ENCODE peak calls at places on chromosomes 16 and 17, in ten cellular contexts. A is posterior cingulate gyrus; J is GM20000; S is NK-92 treated with Interleukin-12 subunit alpha and Interleukin-12 subunit beta, amount 100 ng/mL, for 24 hours; Z is cerebellar nuclear complex; K is T-helper 2 cell; M is GM12864; U is endodermal cell; R is H54; N is NCI-H1092 treated with DMSO at 0.1 percent for 48 hours. V is an unnamed sample.
A peak's percentile ranks its signal among the peaks of the same experiment; 100 is the strongest.

GRCh38 chr17:74454197-74455024 is 12.0 kb upstream of the CD300A start:
- DNase-seq in A (peak; percentile 90), J (no peak), S (no peak), Z (no peak), K (no peak), M (no peak), U (peak; percentile 80), R (no peak), N (peak; percentile 84), V (peak; percentile 52)

GRCh38 chr17:71052971-71053370 is 883.6 kb downstream of the KCNJ2 start:
- DNase-seq in A (no peak), J (no peak), S (no peak), Z (no peak), K (no peak), M (no peak), U (no peak), R (no peak), N (no peak), V (no peak)

GRCh38 chr16:82756283-82756599 is 129.5 kb downstream of the CDH13 start:
- DNase-seq in A (no peak), J (no peak), S (no peak), Z (no peak), K (no peak), M (no peak), U (no peak), R (no peak), N (no peak), V (no peak)

GRCh38 chr16:80924372-80924978 is 82.2 kb downstream of the CMC2 start:
- DNase-seq in A (peak; percentile 54), J (peak; percentile 74), S (no peak), Z (no peak), K (peak; percentile 2), M (peak; percentile 5), U (peak; percentile 95), R (no peak), N (peak; percentile 42), V (no peak)

GRCh38 chr16:11355862-11356261 is 10.6 kb downstream of the RMI2 start:
- DNase-seq in A (no peak), J (no peak), S (no peak), Z (no peak), K (no peak), M (no peak), U (no peak), R (no peak), N (no peak), V (no peak)

GRCh38 chr16:17343028-17343427 is 127.7 kb downstream of the XYLT1 start:
- DNase-seq in A (no peak), J (peak; percentile 40), S (peak; percentile 43), Z (no peak), K (no peak), M (no peak), U (no peak), R (no peak), N (no peak), V (no peak)

GRCh38 chr17:80516533-80516932 is 28.1 kb upstream of the RPTOR start:
- DNase-seq in A (no peak), J (no peak), S (no peak), Z (no peak), K (no peak), M (no peak), U (no peak), R (no peak), N (no peak), V (no peak)

GRCh38 chr17:10019941-10020403 is 114.9 kb upstream of the RCVRN start:
- DNase-seq in A (no peak), J (no peak), S (no peak), Z (no peak), K (no peak), M (no peak), U (no peak), R (no peak), N (no peak), V (no peak)

GRCh38 chr16:31868701-31869167 is 4.9 kb upstream of the ZNF267 start:
- DNase-seq in A (peak; percentile 78), J (peak; percentile 58), S (peak; percentile 55), Z (no peak), K (peak; percentile 72), M (no peak), U (peak; percentile 91), R (peak; percentile 36), N (peak; percentile 53), V (peak; percentile 75)

GRCh38 chr17:17044846-17045561 is 2.7 kb downstream of the MPRIP start:
- DNase-seq in A (peak; percentile 13), J (peak; percentile 53), S (no peak), Z (no peak), K (no peak), M (peak; percentile 36), U (peak; percentile 58), R (peak; percentile 71), N (no peak), V (no peak)

GRCh38 chr17:82272495-82273326 is 789 bp downstream of the CSNK1D start:
- DNase-seq in A (peak; percentile 35), J (peak; percentile 74), S (peak; percentile 71), Z (no peak), K (no peak), M (no peak), U (peak; percentile 76), R (no peak), N (no peak), V (peak; percentile 46)

GRCh38 chr17:4881761-4882555 is 17.4 kb upstream of the C17orf107 start:
- DNase-seq in A (peak; percentile 76), J (peak; percentile 71), S (no peak), Z (no peak), K (peak; percentile 45), M (peak; percentile 18), U (peak; percentile 95), R (peak; percentile 45), N (peak; percentile 13), V (peak; percentile 62)

GRCh38 chr17:79188048-79188447 is 113.4 kb downstream of the ENGASE start:
- DNase-seq in A (peak; percentile 28), J (peak; percentile 78), S (no peak), Z (no peak), K (no peak), M (no peak), U (peak; percentile 93), R (peak; percentile 80), N (peak; percentile 8), V (peak; percentile 42)

GRCh38 chr16:15507299-15507958 is 73.0 kb downstream of the BMERB1 start:
- DNase-seq in A (no peak), J (no peak), S (no peak), Z (no peak), K (no peak), M (no peak), U (peak; percentile 48), R (no peak), N (no peak), V (no peak)

GRCh38 chr17:35022536-35023063 is 40.9 kb downstream of the RFFL start:
- DNase-seq in A (peak; percentile 87), J (peak; percentile 59), S (peak; percentile 78), Z (no peak), K (peak; percentile 51), M (peak; percentile 27), U (no peak), R (peak; percentile 89), N (peak; percentile 89), V (no peak)

GRCh38 chr17:63365366-63366237 is 80.5 kb downstream of the CYB561 start:
- DNase-seq in A (no peak), J (no peak), S (no peak), Z (no peak), K (no peak), M (no peak), U (no peak), R (no peak), N (no peak), V (no peak)

GRCh38 chr17:77875051-77875780 is 83.3 kb upstream of the TNRC6C start:
- DNase-seq in A (no peak), J (no peak), S (no peak), Z (no peak), K (no peak), M (no peak), U (no peak), R (no peak), N (no peak), V (no peak)

GRCh38 chr16:77574867-77575619 is 140.2 kb upstream of the ADAMTS18 start:
- DNase-seq in A (no peak), J (no peak), S (no peak), Z (no peak), K (no peak), M (no peak), U (no peak), R (no peak), N (no peak), V (no peak)

V was measured in memory B cell.